ENCODE peak calls at places on chromosomes 13 and 19, in ten cellular contexts. One of them, this sample, is unnamed.

GRCh38 chr13:21674271-21675009 is 3.6 kb downstream of the FGF9 start:
- DNase-seq in ecto neural progenitor cell: peak; percentile 53
- DNase-seq in cardiac muscle cell: peak; percentile 66
- DNase-seq in MV-4-11: no peak
- DNase-seq in breast epithelium: no peak
- DNase-seq in NCI-H2081: peak; percentile 67
- DNase-seq in caudate nucleus: peak; percentile 19
- DNase-seq in LNCaP clone FGC: no peak
- DNase-seq in stimulated activated CD8-positive, alpha-beta memory T cell treated with anti-CD3 and anti-CD28 coated beads, Interleukin-4, amount 100 ng/mL, for 1 hour: no peak
- DNase-seq in body of pancreas: peak; percentile 20
- DNase-seq in this sample: no peak

GRCh38 chr19:2269244-2270156 is 12.5 kb downstream of the PEAK3 start:
- DNase-seq in body of pancreas: peak; percentile 99
- DNase-seq in NCI-H2081: peak; percentile 92
- DNase-seq in LNCaP clone FGC: peak; percentile 76
- DNase-seq in MV-4-11: peak; percentile 96
- DNase-seq in cardiac muscle cell: peak; percentile 96
- DNase-seq in breast epithelium: peak; percentile 98
- DNase-seq in stimulated activated CD8-positive, alpha-beta memory T cell treated with anti-CD3 and anti-CD28 coated beads, Interleukin-4, amount 100 ng/mL, for 1 hour: peak; percentile 98
- DNase-seq in caudate nucleus: peak; percentile 97
- DNase-seq in ecto neural progenitor cell: peak; percentile 99
- DNase-seq in this sample: peak; percentile 99

GRCh38 chr19:16581971-16582343 is 9.7 kb upstream of the SLC35E1 start:
- DNase-seq in MV-4-11: no peak
- DNase-seq in cardiac muscle cell: no peak
- DNase-seq in caudate nucleus: no peak
- DNase-seq in breast epithelium: no peak
- DNase-seq in stimulated activated CD8-positive, alpha-beta memory T cell treated with anti-CD3 and anti-CD28 coated beads, Interleukin-4, amount 100 ng/mL, for 1 hour: no peak
- DNase-seq in LNCaP clone FGC: no peak
- DNase-seq in body of pancreas: no peak
- DNase-seq in ecto neural progenitor cell: no peak
- DNase-seq in NCI-H2081: no peak
- DNase-seq in this sample: no peak

GRCh38 chr19:42850981-42851717 is 28.4 kb downstream of the PSG1 start:
- DNase-seq in ecto neural progenitor cell: no peak
- DNase-seq in cardiac muscle cell: no peak
- DNase-seq in body of pancreas: peak; percentile 20
- DNase-seq in LNCaP clone FGC: no peak
- DNase-seq in MV-4-11: peak; percentile 20
- DNase-seq in breast epithelium: peak; percentile 82
- DNase-seq in caudate nucleus: no peak
- DNase-seq in stimulated activated CD8-positive, alpha-beta memory T cell treated with anti-CD3 and anti-CD28 coated beads, Interleukin-4, amount 100 ng/mL, for 1 hour: no peak
- DNase-seq in NCI-H2081: no peak
- DNase-seq in this sample: no peak

GRCh38 chr13:78976696-78977095 is 317.7 kb upstream of the OBI1 start:
- DNase-seq in cardiac muscle cell: no peak
- DNase-seq in MV-4-11: no peak
- DNase-seq in LNCaP clone FGC: no peak
- DNase-seq in caudate nucleus: peak; percentile 34
- DNase-seq in stimulated activated CD8-positive, alpha-beta memory T cell treated with anti-CD3 and anti-CD28 coated beads, Interleukin-4, amount 100 ng/mL, for 1 hour: no peak
- DNase-seq in NCI-H2081: no peak
- DNase-seq in body of pancreas: no peak
- DNase-seq in ecto neural progenitor cell: no peak
- DNase-seq in breast epithelium: no peak
- DNase-seq in this sample: no peak

GRCh38 chr19:42306646-42307045 is 4.2 kb upstream of the PAFAH1B3 start:
- DNase-seq in caudate nucleus: no peak
- DNase-seq in MV-4-11: no peak
- DNase-seq in cardiac muscle cell: no peak
- DNase-seq in body of pancreas: no peak
- DNase-seq in stimulated activated CD8-positive, alpha-beta memory T cell treated with anti-CD3 and anti-CD28 coated beads, Interleukin-4, amount 100 ng/mL, for 1 hour: no peak
- DNase-seq in LNCaP clone FGC: no peak
- DNase-seq in breast epithelium: no peak
- DNase-seq in NCI-H2081: no peak
- DNase-seq in ecto neural progenitor cell: peak; percentile 42
- DNase-seq in this sample: no peak

GRCh38 chr13:100088282-100088647 is 628 bp upstream of the PCCA start:
- DNase-seq in caudate nucleus: no peak
- DNase-seq in NCI-H2081: no peak
- DNase-seq in body of pancreas: no peak
- DNase-seq in MV-4-11: no peak
- DNase-seq in LNCaP clone FGC: no peak
- DNase-seq in cardiac muscle cell: no peak
- DNase-seq in stimulated activated CD8-positive, alpha-beta memory T cell treated with anti-CD3 and anti-CD28 coated beads, Interleukin-4, amount 100 ng/mL, for 1 hour: no peak
- DNase-seq in breast epithelium: no peak
- DNase-seq in ecto neural progenitor cell: no peak
- DNase-seq in this sample: peak; percentile 26

GRCh38 chr13:41496420-41497234 is 39.3 kb downstream of the RGCC start:
- DNase-seq in MV-4-11: no peak
- DNase-seq in NCI-H2081: no peak
- DNase-seq in LNCaP clone FGC: no peak
- DNase-seq in cardiac muscle cell: no peak
- DNase-seq in body of pancreas: no peak
- DNase-seq in caudate nucleus: no peak
- DNase-seq in breast epithelium: no peak
- DNase-seq in stimulated activated CD8-positive, alpha-beta memory T cell treated with anti-CD3 and anti-CD28 coated beads, Interleukin-4, amount 100 ng/mL, for 1 hour: no peak
- DNase-seq in ecto neural progenitor cell: no peak
- DNase-seq in this sample: no peak

GRCh38 chr13:99506632-99507031 is 5.4 kb downstream of the TM9SF2 start:
- DNase-seq in ecto neural progenitor cell: no peak
- DNase-seq in caudate nucleus: no peak
- DNase-seq in MV-4-11: peak; percentile 84
- DNase-seq in cardiac muscle cell: no peak
- DNase-seq in breast epithelium: no peak
- DNase-seq in stimulated activated CD8-positive, alpha-beta memory T cell treated with anti-CD3 and anti-CD28 coated beads, Interleukin-4, amount 100 ng/mL, for 1 hour: no peak
- DNase-seq in LNCaP clone FGC: no peak
- DNase-seq in NCI-H2081: no peak
- DNase-seq in body of pancreas: no peak
- DNase-seq in this sample: no peak

GRCh38 chr13:32017449-32017848 is 14.1 kb upstream of the FRY start:
- DNase-seq in cardiac muscle cell: no peak
- DNase-seq in LNCaP clone FGC: no peak
- DNase-seq in stimulated activated CD8-positive, alpha-beta memory T cell treated with anti-CD3 and anti-CD28 coated beads, Interleukin-4, amount 100 ng/mL, for 1 hour: no peak
- DNase-seq in caudate nucleus: no peak
- DNase-seq in NCI-H2081: no peak
- DNase-seq in ecto neural progenitor cell: no peak
- DNase-seq in body of pancreas: no peak
- DNase-seq in MV-4-11: peak; percentile 69
- DNase-seq in breast epithelium: no peak
- DNase-seq in this sample: no peak

GRCh38 chr19:2974342-2974932 is 2.9 kb upstream of the TLE6 start:
- DNase-seq in cardiac muscle cell: no peak
- DNase-seq in MV-4-11: peak; percentile 98
- DNase-seq in ecto neural progenitor cell: no peak
- DNase-seq in LNCaP clone FGC: no peak
- DNase-seq in NCI-H2081: no peak
- DNase-seq in stimulated activated CD8-positive, alpha-beta memory T cell treated with anti-CD3 and anti-CD28 coated beads, Interleukin-4, amount 100 ng/mL, for 1 hour: no peak
- DNase-seq in body of pancreas: no peak
- DNase-seq in breast epithelium: peak; percentile 60
- DNase-seq in caudate nucleus: no peak
- DNase-seq in this sample: no peak

GRCh38 chr13:46160474-46161066 is 21.4 kb downstream of the LCP1 start:
- DNase-seq in cardiac muscle cell: peak; percentile 45
- DNase-seq in body of pancreas: no peak
- DNase-seq in LNCaP clone FGC: no peak
- DNase-seq in caudate nucleus: peak; percentile 35
- DNase-seq in NCI-H2081: peak; percentile 58
- DNase-seq in stimulated activated CD8-positive, alpha-beta memory T cell treated with anti-CD3 and anti-CD28 coated beads, Interleukin-4, amount 100 ng/mL, for 1 hour: no peak
- DNase-seq in breast epithelium: no peak
- DNase-seq in MV-4-11: peak; percentile 75
- DNase-seq in ecto neural progenitor cell: no peak
- DNase-seq in this sample: no peak

GRCh38 chr13:66805657-66806056 is 424.5 kb downstream of the PCDH9 start:
- DNase-seq in cardiac muscle cell: no peak
- DNase-seq in stimulated activated CD8-positive, alpha-beta memory T cell treated with anti-CD3 and anti-CD28 coated beads, Interleukin-4, amount 100 ng/mL, for 1 hour: no peak
- DNase-seq in MV-4-11: no peak
- DNase-seq in LNCaP clone FGC: no peak
- DNase-seq in caudate nucleus: no peak
- DNase-seq in ecto neural progenitor cell: no peak
- DNase-seq in breast epithelium: no peak
- DNase-seq in NCI-H2081: peak; percentile 61
- DNase-seq in body of pancreas: no peak
- DNase-seq in this sample: no peak

GRCh38 chr19:10748924-10749434 is 31.1 kb downstream of the DNM2 start:
- DNase-seq in NCI-H2081: peak; percentile 55
- DNase-seq in LNCaP clone FGC: no peak
- DNase-seq in ecto neural progenitor cell: no peak
- DNase-seq in caudate nucleus: peak; percentile 78
- DNase-seq in breast epithelium: no peak
- DNase-seq in stimulated activated CD8-positive, alpha-beta memory T cell treated with anti-CD3 and anti-CD28 coated beads, Interleukin-4, amount 100 ng/mL, for 1 hour: no peak
- DNase-seq in body of pancreas: peak; percentile 85
- DNase-seq in cardiac muscle cell: no peak
- DNase-seq in MV-4-11: no peak
- DNase-seq in this sample: peak; percentile 60

GRCh38 chr13:45519473-45519872 is 54.7 kb downstream of the COG3 start:
- DNase-seq in stimulated activated CD8-positive, alpha-beta memory T cell treated with anti-CD3 and anti-CD28 coated beads, Interleukin-4, amount 100 ng/mL, for 1 hour: no peak
- DNase-seq in breast epithelium: no peak
- DNase-seq in LNCaP clone FGC: no peak
- DNase-seq in MV-4-11: peak; percentile 81
- DNase-seq in cardiac muscle cell: no peak
- DNase-seq in ecto neural progenitor cell: no peak
- DNase-seq in body of pancreas: no peak
- DNase-seq in NCI-H2081: no peak
- DNase-seq in caudate nucleus: no peak
- DNase-seq in this sample: no peak

GRCh38 chr19:52170863-52171320 is 529 bp downstream of the ZNF836 start:
- DNase-seq in MV-4-11: no peak
- DNase-seq in NCI-H2081: no peak
- DNase-seq in breast epithelium: no peak
- DNase-seq in stimulated activated CD8-positive, alpha-beta memory T cell treated with anti-CD3 and anti-CD28 coated beads, Interleukin-4, amount 100 ng/mL, for 1 hour: no peak
- DNase-seq in LNCaP clone FGC: no peak
- DNase-seq in ecto neural progenitor cell: peak; percentile 56
- DNase-seq in body of pancreas: peak; percentile 33
- DNase-seq in caudate nucleus: peak; percentile 27
- DNase-seq in cardiac muscle cell: peak; percentile 39
- DNase-seq in this sample: peak; percentile 61

GRCh38 chr13:50208826-50209335 is 193.6 kb downstream of the KCNRG start:
- DNase-seq in caudate nucleus: no peak
- DNase-seq in LNCaP clone FGC: no peak
- DNase-seq in cardiac muscle cell: peak; percentile 56
- DNase-seq in stimulated activated CD8-positive, alpha-beta memory T cell treated with anti-CD3 and anti-CD28 coated beads, Interleukin-4, amount 100 ng/mL, for 1 hour: no peak
- DNase-seq in MV-4-11: peak; percentile 95
- DNase-seq in ecto neural progenitor cell: peak; percentile 71
- DNase-seq in body of pancreas: no peak
- DNase-seq in breast epithelium: no peak
- DNase-seq in NCI-H2081: no peak
- DNase-seq in this sample: no peak

GRCh38 chr13:50081106-50081898 is 66.1 kb downstream of the KCNRG start:
- DNase-seq in MV-4-11: no peak
- DNase-seq in ecto neural progenitor cell: peak; percentile 84
- DNase-seq in stimulated activated CD8-positive, alpha-beta memory T cell treated with anti-CD3 and anti-CD28 coated beads, Interleukin-4, amount 100 ng/mL, for 1 hour: peak; percentile 16
- DNase-seq in cardiac muscle cell: peak; percentile 76
- DNase-seq in breast epithelium: peak; percentile 28
- DNase-seq in caudate nucleus: no peak
- DNase-seq in NCI-H2081: peak; percentile 49
- DNase-seq in body of pancreas: peak; percentile 57
- DNase-seq in LNCaP clone FGC: no peak
- DNase-seq in this sample: peak; percentile 43

GRCh38 chr13:28618595-28618994 is 40.3 kb upstream of the POMP start:
- DNase-seq in breast epithelium: no peak
- DNase-seq in body of pancreas: no peak
- DNase-seq in caudate nucleus: no peak
- DNase-seq in NCI-H2081: no peak
- DNase-seq in MV-4-11: no peak
- DNase-seq in cardiac muscle cell: no peak
- DNase-seq in ecto neural progenitor cell: no peak
- DNase-seq in LNCaP clone FGC: no peak
- DNase-seq in stimulated activated CD8-positive, alpha-beta memory T cell treated with anti-CD3 and anti-CD28 coated beads, Interleukin-4, amount 100 ng/mL, for 1 hour: no peak
- DNase-seq in this sample: no peak

GRCh38 chr13:53126803-53127202 is 98.2 kb downstream of the OLFM4 start:
- DNase-seq in stimulated activated CD8-positive, alpha-beta memory T cell treated with anti-CD3 and anti-CD28 coated beads, Interleukin-4, amount 100 ng/mL, for 1 hour: no peak
- DNase-seq in NCI-H2081: no peak
- DNase-seq in body of pancreas: no peak
- DNase-seq in ecto neural progenitor cell: no peak
- DNase-seq in breast epithelium: no peak
- DNase-seq in LNCaP clone FGC: no peak
- DNase-seq in caudate nucleus: no peak
- DNase-seq in MV-4-11: no peak
- DNase-seq in cardiac muscle cell: no peak
- DNase-seq in this sample: no peak

GRCh38 chr19:13007292-13008045 is 12.2 kb downstream of the NFIX start:
- DNase-seq in stimulated activated CD8-positive, alpha-beta memory T cell treated with anti-CD3 and anti-CD28 coated beads, Interleukin-4, amount 100 ng/mL, for 1 hour: no peak
- DNase-seq in cardiac muscle cell: no peak
- DNase-seq in MV-4-11: no peak
- DNase-seq in LNCaP clone FGC: peak; percentile 94
- DNase-seq in caudate nucleus: no peak
- DNase-seq in ecto neural progenitor cell: no peak
- DNase-seq in breast epithelium: peak; percentile 88
- DNase-seq in NCI-H2081: no peak
- DNase-seq in body of pancreas: peak; percentile 73
- DNase-seq in this sample: peak; percentile 77

GRCh38 chr13:107678075-107678689 is 537.2 kb downstream of the LIG4 start:
- DNase-seq in MV-4-11: no peak
- DNase-seq in ecto neural progenitor cell: no peak
- DNase-seq in body of pancreas: no peak
- DNase-seq in stimulated activated CD8-positive, alpha-beta memory T cell treated with anti-CD3 and anti-CD28 coated beads, Interleukin-4, amount 100 ng/mL, for 1 hour: no peak
- DNase-seq in NCI-H2081: no peak
- DNase-seq in breast epithelium: no peak
- DNase-seq in cardiac muscle cell: peak; percentile 15
- DNase-seq in LNCaP clone FGC: peak; percentile 36
- DNase-seq in caudate nucleus: no peak
- DNase-seq in this sample: no peak

GRCh38 chr19:10305139-10305806 is 4.3 kb downstream of the ZGLP1 start:
- DNase-seq in stimulated activated CD8-positive, alpha-beta memory T cell treated with anti-CD3 and anti-CD28 coated beads, Interleukin-4, amount 100 ng/mL, for 1 hour: no peak
- DNase-seq in LNCaP clone FGC: no peak
- DNase-seq in caudate nucleus: no peak
- DNase-seq in breast epithelium: no peak
- DNase-seq in cardiac muscle cell: no peak
- DNase-seq in MV-4-11: peak; percentile 85
- DNase-seq in NCI-H2081: no peak
- DNase-seq in ecto neural progenitor cell: no peak
- DNase-seq in body of pancreas: no peak
- DNase-seq in this sample: no peak

GRCh38 chr13:42113478-42113877 is 65.0 kb downstream of the DGKH start:
- DNase-seq in stimulated activated CD8-positive, alpha-beta memory T cell treated with anti-CD3 and anti-CD28 coated beads, Interleukin-4, amount 100 ng/mL, for 1 hour: no peak
- DNase-seq in caudate nucleus: peak; percentile 10
- DNase-seq in LNCaP clone FGC: no peak
- DNase-seq in body of pancreas: no peak
- DNase-seq in ecto neural progenitor cell: no peak
- DNase-seq in cardiac muscle cell: peak; percentile 39
- DNase-seq in MV-4-11: no peak
- DNase-seq in breast epithelium: no peak
- DNase-seq in NCI-H2081: no peak
- DNase-seq in this sample: no peak

GRCh38 chr13:20475927-20476691 is 49.5 kb downstream of the CRYL1 start:
- DNase-seq in stimulated activated CD8-positive, alpha-beta memory T cell treated with anti-CD3 and anti-CD28 coated beads, Interleukin-4, amount 100 ng/mL, for 1 hour: peak; percentile 42
- DNase-seq in ecto neural progenitor cell: no peak
- DNase-seq in caudate nucleus: no peak
- DNase-seq in breast epithelium: no peak
- DNase-seq in MV-4-11: no peak
- DNase-seq in cardiac muscle cell: no peak
- DNase-seq in LNCaP clone FGC: peak; percentile 42
- DNase-seq in NCI-H2081: no peak
- DNase-seq in body of pancreas: peak; percentile 58
- DNase-seq in this sample: no peak

GRCh38 chr13:101218484-101218883 is 197.8 kb downstream of the NALCN start:
- DNase-seq in MV-4-11: no peak
- DNase-seq in ecto neural progenitor cell: no peak
- DNase-seq in stimulated activated CD8-positive, alpha-beta memory T cell treated with anti-CD3 and anti-CD28 coated beads, Interleukin-4, amount 100 ng/mL, for 1 hour: no peak
- DNase-seq in breast epithelium: no peak
- DNase-seq in NCI-H2081: no peak
- DNase-seq in cardiac muscle cell: no peak
- DNase-seq in body of pancreas: no peak
- DNase-seq in caudate nucleus: no peak
- DNase-seq in LNCaP clone FGC: no peak
- DNase-seq in this sample: no peak

GRCh38 chr19:29519931-29520330 is 5.9 kb upstream of the VSTM2B start:
- DNase-seq in breast epithelium: no peak
- DNase-seq in cardiac muscle cell: no peak
- DNase-seq in body of pancreas: no peak
- DNase-seq in LNCaP clone FGC: no peak
- DNase-seq in NCI-H2081: no peak
- DNase-seq in ecto neural progenitor cell: no peak
- DNase-seq in stimulated activated CD8-positive, alpha-beta memory T cell treated with anti-CD3 and anti-CD28 coated beads, Interleukin-4, amount 100 ng/mL, for 1 hour: no peak
- DNase-seq in MV-4-11: no peak
- DNase-seq in caudate nucleus: no peak
- DNase-seq in this sample: no peak

GRCh38 chr19:48962029-48962848 is 2.9 kb upstream of the FTL start:
- DNase-seq in breast epithelium: no peak
- DNase-seq in ecto neural progenitor cell: no peak
- DNase-seq in cardiac muscle cell: no peak
- DNase-seq in caudate nucleus: no peak
- DNase-seq in stimulated activated CD8-positive, alpha-beta memory T cell treated with anti-CD3 and anti-CD28 coated beads, Interleukin-4, amount 100 ng/mL, for 1 hour: no peak
- DNase-seq in LNCaP clone FGC: no peak
- DNase-seq in body of pancreas: peak; percentile 31
- DNase-seq in NCI-H2081: no peak
- DNase-seq in MV-4-11: peak; percentile 87
- DNase-seq in this sample: no peak

This sample was measured in ovary.